ENCODE peak calls at places on chromosomes 4 and X, in nine cellular contexts. One of them, this sample, is unnamed.

GRCh38 chr4:67933755-67934154 is 29.5 kb downstream of the TMPRSS11A start:
- DNase-seq in mucosa of descending colon: no peak
- DNase-seq in COR-L47: no peak
- DNase-seq in NCI-H1048: no peak
- DNase-seq in EL: no peak
- DNase-seq in Peyer's patch: no peak
- DNase-seq in fibroblast of mammary gland: peak; percentile 35
- DNase-seq in left ventricle myocardium superior: no peak
- DNase-seq in tibial artery: no peak
- DNase-seq in this sample: no peak

GRCh38 chrX:136909119-136909705 is 28.7 kb upstream of the RBMX start:
- DNase-seq in Peyer's patch: peak; percentile 84
- DNase-seq in fibroblast of mammary gland: peak; percentile 79
- DNase-seq in left ventricle myocardium superior: peak; percentile 88
- DNase-seq in tibial artery: peak; percentile 83
- DNase-seq in EL: peak; percentile 84
- DNase-seq in NCI-H1048: no peak
- DNase-seq in mucosa of descending colon: peak; percentile 82
- DNase-seq in COR-L47: peak; percentile 45
- DNase-seq in this sample: no peak

GRCh38 chr4:17636696-17637351 is 22.4 kb downstream of the MED28 start:
- DNase-seq in left ventricle myocardium superior: peak; percentile 86
- DNase-seq in NCI-H1048: peak; percentile 53
- DNase-seq in tibial artery: peak; percentile 68
- DNase-seq in Peyer's patch: peak; percentile 81
- DNase-seq in COR-L47: peak; percentile 60
- DNase-seq in mucosa of descending colon: peak; percentile 66
- DNase-seq in fibroblast of mammary gland: peak; percentile 74
- DNase-seq in EL: peak; percentile 71
- DNase-seq in this sample: no peak

GRCh38 chr4:60589425-60589824 is 610.7 kb upstream of the ADGRL3 start:
- DNase-seq in left ventricle myocardium superior: no peak
- DNase-seq in NCI-H1048: no peak
- DNase-seq in Peyer's patch: no peak
- DNase-seq in fibroblast of mammary gland: no peak
- DNase-seq in mucosa of descending colon: no peak
- DNase-seq in tibial artery: no peak
- DNase-seq in EL: no peak
- DNase-seq in COR-L47: no peak
- DNase-seq in this sample: no peak

GRCh38 chr4:105197777-105198176 is 51.1 kb downstream of the TET2 start:
- DNase-seq in left ventricle myocardium superior: no peak
- DNase-seq in mucosa of descending colon: no peak
- DNase-seq in Peyer's patch: no peak
- DNase-seq in NCI-H1048: no peak
- DNase-seq in EL: peak; percentile 26
- DNase-seq in tibial artery: no peak
- DNase-seq in COR-L47: no peak
- DNase-seq in fibroblast of mammary gland: peak; percentile 18
- DNase-seq in this sample: no peak

GRCh38 chr4:156933633-156934258 is 37.9 kb downstream of the PDGFC start:
- DNase-seq in NCI-H1048: no peak
- DNase-seq in mucosa of descending colon: no peak
- DNase-seq in fibroblast of mammary gland: peak; percentile 89
- DNase-seq in EL: peak; percentile 93
- DNase-seq in left ventricle myocardium superior: no peak
- DNase-seq in COR-L47: no peak
- DNase-seq in tibial artery: no peak
- DNase-seq in Peyer's patch: no peak
- DNase-seq in this sample: no peak

GRCh38 chrX:43693602-43694406 is 37.7 kb downstream of the MAOA start:
- DNase-seq in COR-L47: no peak
- DNase-seq in tibial artery: no peak
- DNase-seq in EL: peak; percentile 25
- DNase-seq in mucosa of descending colon: no peak
- DNase-seq in Peyer's patch: no peak
- DNase-seq in fibroblast of mammary gland: peak; percentile 6
- DNase-seq in left ventricle myocardium superior: no peak
- DNase-seq in NCI-H1048: no peak
- DNase-seq in this sample: peak; percentile 95

GRCh38 chrX:30196322-30196721 is 19.0 kb upstream of the MAGEB2 start:
- DNase-seq in fibroblast of mammary gland: no peak
- DNase-seq in EL: no peak
- DNase-seq in left ventricle myocardium superior: no peak
- DNase-seq in COR-L47: no peak
- DNase-seq in tibial artery: no peak
- DNase-seq in mucosa of descending colon: no peak
- DNase-seq in Peyer's patch: no peak
- DNase-seq in NCI-H1048: no peak
- DNase-seq in this sample: no peak

GRCh38 chr4:173530326-173531062 is 465 bp upstream of the HAND2 start:
- DNase-seq in Peyer's patch: no peak
- DNase-seq in tibial artery: no peak
- DNase-seq in mucosa of descending colon: no peak
- DNase-seq in EL: no peak
- DNase-seq in fibroblast of mammary gland: peak; percentile 17
- DNase-seq in NCI-H1048: no peak
- DNase-seq in left ventricle myocardium superior: peak; percentile 42
- DNase-seq in COR-L47: no peak
- DNase-seq in this sample: no peak

GRCh38 chrX:150692837-150693781 is at the start of gene MTMR1:
- DNase-seq in COR-L47: no peak
- DNase-seq in Peyer's patch: peak; percentile 60
- DNase-seq in left ventricle myocardium superior: peak; percentile 57
- DNase-seq in NCI-H1048: no peak
- DNase-seq in mucosa of descending colon: peak; percentile 61
- DNase-seq in fibroblast of mammary gland: no peak
- DNase-seq in EL: no peak
- DNase-seq in tibial artery: peak; percentile 22
- DNase-seq in this sample: no peak

GRCh38 chr4:130985371-130985770 is 1889.4 kb downstream of the C4orf33 start:
- DNase-seq in mucosa of descending colon: no peak
- DNase-seq in left ventricle myocardium superior: no peak
- DNase-seq in Peyer's patch: no peak
- DNase-seq in tibial artery: no peak
- DNase-seq in COR-L47: no peak
- DNase-seq in fibroblast of mammary gland: no peak
- DNase-seq in NCI-H1048: no peak
- DNase-seq in EL: no peak
- DNase-seq in this sample: no peak

GRCh38 chr4:102429553-102429952 is 71.6 kb upstream of the NFKB1 start:
- DNase-seq in COR-L47: no peak
- DNase-seq in NCI-H1048: no peak
- DNase-seq in Peyer's patch: no peak
- DNase-seq in EL: peak; percentile 91
- DNase-seq in fibroblast of mammary gland: peak; percentile 79
- DNase-seq in mucosa of descending colon: no peak
- DNase-seq in tibial artery: no peak
- DNase-seq in left ventricle myocardium superior: no peak
- DNase-seq in this sample: no peak

GRCh38 chr4:69497081-69497480 is 1.4 kb upstream of the UGT2B4 start:
- DNase-seq in COR-L47: no peak
- DNase-seq in tibial artery: no peak
- DNase-seq in NCI-H1048: no peak
- DNase-seq in EL: peak; percentile 33
- DNase-seq in Peyer's patch: no peak
- DNase-seq in left ventricle myocardium superior: no peak
- DNase-seq in mucosa of descending colon: no peak
- DNase-seq in fibroblast of mammary gland: peak; percentile 19
- DNase-seq in this sample: no peak

This sample was measured in LNCaP clone FGC.